ENCODE peak calls at places on chromosomes 6 and 20, in nine cellular contexts. I is HTR-8/SVneo; W is activated gamma-delta T cell treated with Interleukin-2 at 50 U/mL for 16 hours; N is heart right ventricle; T is stimulated activated CD4-positive, alpha-beta T cell treated with anti-CD3 and anti-CD28 coated beads, Interleukin-12 subunit alpha, Interleukin-12 subunit beta, amount 100 ng/mL, for 24 hours; M is OCI-M1; V is activated CD4-positive, alpha-beta T cell treated with anti-CD3 and anti-CD28 coated beads for 1 hour; O is NCI-H510A treated with DMSO at 0.1 percent for 48 hours; K is HT1080. C is an unnamed sample.

GRCh38 chr6:67887419-67887746 is 747.7 kb upstream of the ADGRB3 start:
- DNase-seq in I (no peak), W (no peak), N (no peak), T (no peak), M (no peak), V (no peak), O (no peak), K (no peak), C (no peak)

GRCh38 chr6:161411265-161411944 is 137.5 kb upstream of the AGPAT4 start:
- DNase-seq in I (no peak), W (no peak), N (no peak), T (no peak), M (no peak), V (no peak), O (no peak), K (peak), C (no peak)

GRCh38 chr6:41439524-41440418 is 104.4 kb downstream of the NCR2 start:
- DNase-seq in I (no peak), W (peak), N (no peak), T (no peak), M (no peak), V (no peak), O (no peak), K (no peak), C (no peak)

GRCh38 chr20:6660441-6660840 is 107.0 kb upstream of the BMP2 start:
- DNase-seq in I (no peak), W (no peak), N (no peak), T (no peak), M (no peak), V (no peak), O (no peak), K (no peak), C (no peak)

GRCh38 chr20:57652865-57653545 is 32.8 kb upstream of the ZBP1 start:
- DNase-seq in I (no peak), W (no peak), N (peak), T (no peak), M (no peak), V (no peak), O (no peak), K (no peak), C (no peak)

GRCh38 chr6:26172496-26172958 is 85.3 kb downstream of the HFE start:
- DNase-seq in I (no peak), W (peak), N (no peak), T (no peak), M (peak), V (no peak), O (peak), K (peak), C (peak)

GRCh38 chr6:162070639-162071038 is 656.9 kb downstream of the PRKN start:
- DNase-seq in I (no peak), W (no peak), N (no peak), T (no peak), M (no peak), V (no peak), O (no peak), K (no peak), C (no peak)

GRCh38 chr6:142756215-142756630 is 188.8 kb downstream of the HIVEP2 start:
- DNase-seq in I (peak), W (no peak), N (no peak), T (no peak), M (peak), V (no peak), O (no peak), K (peak), C (peak)

GRCh38 chr6:5175195-5175594 is 85.6 kb downstream of the LYRM4 start:
- DNase-seq in I (no peak), W (no peak), N (no peak), T (no peak), M (peak), V (no peak), O (peak), K (no peak), C (no peak)